ENCODE peak calls at places on chromosomes 12 and 14, in seven cellular contexts. R is right lobe of liver, B is IMR-90, A is adrenal gland, P is tibial nerve, Z is fibroblast of lung, O is breast epithelium. V is an unnamed sample. For H3K27me3 and H3K9me3, the result is how much of the 10 kb centered on the place peaks cover.

GRCh38 chr12:17588968-17589367 is 501.0 kb downstream of the RERGL start:
- DNase-seq in A (no peak), P (no peak), Z (peak), O (no peak), B (no peak), R (no peak), V (no peak)

GRCh38 chr12:132285991-132286681 is 43.3 kb downstream of the GALNT9 start:
- DNase-seq in B (peak), O (peak), A (peak), Z (peak), R (no peak), P (no peak), V (peak)

GRCh38 chr12:53219116-53219955 is 12.3 kb upstream of the ITGB7 start:
- DNase-seq in R (no peak), B (peak), A (no peak), Z (peak), O (no peak), P (no peak), V (peak)

GRCh38 chr14:63777024-63777423 is 49.2 kb upstream of the SGPP1 start:
- DNase-seq in Z (peak), A (peak), O (no peak), P (no peak), R (no peak), B (peak), V (no peak)

GRCh38 chr12:43336962-43337555 is 214.9 kb downstream of the ADAMTS20 start:
- DNase-seq in O (no peak), P (no peak), A (no peak), B (peak), R (no peak), Z (peak), V (no peak)

GRCh38 chr12:96400631-96401060 is 407 bp upstream of the CDK17 start:
- DNase-seq in R (no peak), P (no peak), Z (peak), A (no peak), O (no peak), B (peak), V (no peak)

GRCh38 chr12:14691560-14691959 is 4.8 kb downstream of the GUCY2C start:
- DNase-seq in O (no peak), Z (no peak), A (peak), R (no peak), P (peak), B (no peak), V (no peak)

GRCh38 chr12:72256725-72257124 is 15.4 kb upstream of the TRHDE start:
- DNase-seq in R (no peak), P (no peak), B (no peak), Z (no peak), A (no peak), O (no peak), V (no peak)

GRCh38 chr12:14931791-14932560 is 6.4 kb downstream of the ERP27 start:
- DNase-seq in Z (no peak), P (no peak), A (no peak), O (no peak), R (no peak), B (no peak), V (no peak)

GRCh38 chr14:34498684-34499412 is 36.8 kb upstream of the SPTSSA start:
- DNase-seq in A (peak), R (no peak), B (peak), P (no peak), Z (peak), O (no peak), V (no peak)

GRCh38 chr12:46523863-46524770 is 151.5 kb upstream of the SLC38A2 start:
- DNase-seq in P (no peak), O (no peak), Z (peak), B (peak), A (peak), R (no peak), V (peak)

GRCh38 chr14:102586420-102587119 is 5.9 kb upstream of the RCOR1 start:
- DNase-seq in Z (no peak), B (peak), A (no peak), P (no peak), R (no peak), O (no peak), V (no peak)

GRCh38 chr12:96399081-96399918 is 939 bp downstream of the CDK17 start:
- DNase-seq in Z (peak), R (peak), A (peak), P (peak), B (peak), O (peak), V (peak)

GRCh38 chr12:19129486-19130223 is at the start of gene PLEKHA5:
- DNase-seq in B (peak), P (peak), A (peak), R (peak), Z (peak), O (peak), V (peak)

GRCh38 chr14:91089958-91090535 is 23.8 kb upstream of the DGLUCY start:
- DNase-seq in O (no peak), R (no peak), B (no peak), P (no peak), Z (no peak), A (no peak), V (no peak)

GRCh38 chr14:104609666-104610065 is 5.1 kb upstream of the TMEM179 start:
- DNase-seq in O (no peak), Z (no peak), P (no peak), A (no peak), R (no peak), B (no peak), V (no peak)

GRCh38 chr12:124489915-124490583 is 77.4 kb downstream of the NCOR2 start:
- DNase-seq in P (no peak), Z (no peak), A (no peak), B (no peak), O (no peak), R (no peak), V (no peak)

GRCh38 chr12:60393093-60393492 is 797.3 kb downstream of the SLC16A7 start:
- DNase-seq in R (no peak), O (no peak), B (no peak), A (no peak), Z (no peak), P (no peak), V (no peak)

GRCh38 chr14:54383811-54384210 is 13.0 kb upstream of the CDKN3 start:
- DNase-seq in O (no peak), B (no peak), P (no peak), R (no peak), Z (peak), A (no peak), V (no peak)

GRCh38 chr14:22477569-22478194 is 111.3 kb downstream of the DAD1 start:
- DNase-seq in Z (no peak), O (no peak), B (no peak), P (no peak), R (no peak), A (no peak), V (no peak)
- H3K4me3 ChIP-seq in Z (no peak), O (no peak), B (no peak), P (no peak), R (no peak), A (no peak), V (no peak)

GRCh38 chr12:49661191-49661590 is 37.8 kb downstream of the PRPF40B start:
- DNase-seq in O (no peak), B (no peak), A (no peak), P (no peak), R (no peak), Z (no peak), V (no peak)
- H3K27me3 ChIP-seq in O (under half), B (under half), A (under half), P (under half), R (under half), Z (under half), V (under half)

GRCh38 chr14:84655014-84655413 is 874.9 kb upstream of the FLRT2 start:
- DNase-seq in B (no peak), P (no peak), Z (no peak), O (no peak), A (no peak), R (no peak), V (no peak)
- H3K9me3 ChIP-seq in B (under half), P (under half), Z (under half), O (under half), A (under half), R (under half), V (under half)

DNA sequence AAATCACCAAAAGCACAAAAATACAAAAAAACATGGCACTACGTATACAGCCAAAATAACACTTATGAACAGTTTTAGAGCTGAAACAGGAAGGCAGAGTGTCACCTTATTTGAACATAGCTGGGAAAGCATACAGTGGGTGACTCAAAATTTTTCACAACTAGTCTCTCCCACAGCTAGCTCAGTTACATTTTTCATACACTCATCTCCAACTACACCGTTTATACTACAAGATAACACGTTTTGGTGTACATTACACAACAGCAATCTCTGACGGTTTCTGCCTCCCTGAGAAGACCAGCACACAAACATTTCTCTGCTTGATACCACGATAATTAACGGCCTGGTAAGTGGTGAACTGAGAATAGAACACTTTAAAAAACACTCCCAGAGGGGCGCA is 2.8 kb downstream of the RAD52 start:
- DNase-seq in P (no peak), A (no peak), B (peak), O (no peak), Z (peak), R (no peak), V (no peak)
- H3K4me3 ChIP-seq in P (no peak), A (no peak), B (no peak), O (no peak), Z (no peak), R (no peak), V (no peak)

DNA sequence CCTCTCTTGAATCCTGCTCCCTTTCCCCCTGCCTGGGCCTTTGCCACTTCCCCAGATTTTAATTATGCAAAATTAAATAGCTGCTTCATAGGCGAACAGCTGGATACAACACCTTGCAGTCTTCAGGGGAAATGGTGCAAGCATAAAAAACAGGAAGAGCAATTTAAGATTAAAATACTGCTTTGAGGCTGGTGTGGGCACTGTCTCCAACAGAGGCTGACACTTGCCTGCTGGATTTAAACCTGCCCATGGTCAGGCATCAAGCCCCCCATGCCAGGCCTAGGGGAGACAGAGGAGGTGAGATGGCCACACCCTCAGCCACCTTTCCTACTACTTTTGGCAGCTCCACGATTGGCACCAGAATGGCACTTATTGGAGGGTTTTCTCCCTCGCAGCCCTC is 110.1 kb upstream of the DIO3 start:
- DNase-seq in R (no peak), P (no peak), Z (no peak), O (no peak), B (no peak), A (no peak), V (no peak)
- H3K27me3 ChIP-seq in R (under half), P (under half), Z (under half), O (under half), B (under half), A (under half), V (under half)

GRCh38 chr14:43204816-43205215 is 1302.3 kb downstream of the FSCB start:
- DNase-seq in Z (no peak), O (no peak), R (no peak), B (no peak), P (no peak), A (no peak), V (no peak)
- H3K9me3 ChIP-seq in Z (under half), O (under half), R (under half), B (under half), P (under half), A (under half), V (under half)

GRCh38 chr14:70014696-70015095 is 135.5 kb downstream of the SMOC1 start:
- DNase-seq in A (no peak), R (no peak), B (no peak), Z (no peak), O (no peak), P (no peak), V (no peak)

GRCh38 chr14:70020350-70021170 is 141.3 kb downstream of the SMOC1 start:
- DNase-seq in P (no peak), R (no peak), Z (no peak), O (no peak), B (peak), A (no peak), V (no peak)

GRCh38 chr14:70021548-70021947 is 142.3 kb downstream of the SMOC1 start:
- DNase-seq in A (no peak), Z (no peak), O (no peak), R (no peak), B (no peak), P (no peak), V (no peak)

GRCh38 chr14:70018713-70019201 is 139.5 kb downstream of the SMOC1 start:
- DNase-seq in B (peak), O (peak), R (peak), A (peak), P (peak), Z (peak), V (peak)

DNA sequence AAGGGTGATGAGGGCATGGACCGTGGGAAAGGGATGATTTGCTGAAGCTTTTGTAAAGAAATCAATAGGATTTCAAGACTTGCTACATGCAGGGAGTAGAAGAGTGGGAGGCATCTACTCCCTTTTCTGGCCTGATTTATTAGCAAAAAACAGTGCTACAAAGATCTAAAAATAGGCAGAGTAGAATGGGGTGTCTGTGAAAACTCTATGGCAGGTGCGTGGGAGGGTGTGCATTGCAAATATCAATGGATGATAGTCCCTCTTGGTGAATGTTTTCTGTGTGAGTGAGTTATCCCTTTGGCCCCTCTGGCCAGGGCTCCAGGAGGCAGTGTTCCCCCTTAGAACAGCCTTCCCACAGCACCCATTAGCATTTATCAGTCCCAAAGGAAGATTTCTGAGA is 139.0 kb downstream of the SMOC1 start:
- DNase-seq in O (no peak), Z (no peak), A (no peak), B (peak), P (no peak), R (no peak), V (no peak)
- H3K4me3 ChIP-seq in O (no peak), Z (no peak), A (no peak), B (no peak), P (no peak), R (no peak), V (no peak)